ENCODE peak calls at places on chromosomes 12 and 14, in five cellular contexts. One of them, this sample, is unnamed.

GRCh38 chr12:132302466-132303358 is 26.7 kb downstream of the GALNT9 start:
- DNase-seq in lung: no peak
- DNase-seq in heart right ventricle: peak; percentile 1
- DNase-seq in DND-41: no peak
- DNase-seq in cardiac fibroblast: no peak
- DNase-seq in this sample: no peak

GRCh38 chr14:95380350-95381042 is 60.8 kb upstream of the CLMN start:
- DNase-seq in lung: no peak
- DNase-seq in heart right ventricle: no peak
- DNase-seq in DND-41: no peak
- DNase-seq in cardiac fibroblast: no peak
- DNase-seq in this sample: no peak

GRCh38 chr14:91019673-91020072 is 40.8 kb downstream of the RPS6KA5 start:
- DNase-seq in lung: no peak
- DNase-seq in heart right ventricle: no peak
- DNase-seq in DND-41: no peak
- DNase-seq in cardiac fibroblast: no peak
- DNase-seq in this sample: no peak

GRCh38 chr12:16229676-16230075 is 47.8 kb downstream of the SLC15A5 start:
- DNase-seq in lung: no peak
- DNase-seq in heart right ventricle: no peak
- DNase-seq in DND-41: no peak
- DNase-seq in cardiac fibroblast: peak; percentile 0
- DNase-seq in this sample: no peak

GRCh38 chr12:123532808-123533649 is 490 bp downstream of the RILPL1 start:
- DNase-seq in lung: peak; percentile 37
- DNase-seq in heart right ventricle: peak; percentile 58
- DNase-seq in DND-41: peak; percentile 11
- DNase-seq in cardiac fibroblast: peak; percentile 44
- DNase-seq in this sample: no peak

GRCh38 chr14:92687681-92688433 is 60.6 kb downstream of the LGMN start:
- DNase-seq in lung: no peak
- DNase-seq in heart right ventricle: peak; percentile 57
- DNase-seq in DND-41: no peak
- DNase-seq in cardiac fibroblast: no peak
- DNase-seq in this sample: no peak

GRCh38 chr12:28424965-28425364 is 234.7 kb downstream of the CCDC91 start:
- DNase-seq in lung: peak; percentile 31
- DNase-seq in heart right ventricle: no peak
- DNase-seq in DND-41: no peak
- DNase-seq in cardiac fibroblast: peak; percentile 95
- DNase-seq in this sample: no peak

GRCh38 chr14:23639048-23639890 is 3.1 kb downstream of the DHRS2 start:
- DNase-seq in lung: no peak
- DNase-seq in heart right ventricle: no peak
- DNase-seq in DND-41: no peak
- DNase-seq in cardiac fibroblast: no peak
- DNase-seq in this sample: no peak

GRCh38 chr14:94288610-94289465 is 4.2 kb downstream of the SERPINA10 start:
- DNase-seq in lung: no peak
- DNase-seq in heart right ventricle: no peak
- DNase-seq in DND-41: no peak
- DNase-seq in cardiac fibroblast: no peak
- DNase-seq in this sample: no peak

GRCh38 chr12:1842183-1842904 is 22.0 kb downstream of the LRTM2 start:
- DNase-seq in lung: no peak
- DNase-seq in heart right ventricle: no peak
- DNase-seq in DND-41: no peak
- DNase-seq in cardiac fibroblast: no peak
- DNase-seq in this sample: no peak

GRCh38 chr12:122167328-122167925 is 6.6 kb downstream of the IL31 start:
- DNase-seq in lung: no peak
- DNase-seq in heart right ventricle: no peak
- DNase-seq in DND-41: no peak
- DNase-seq in cardiac fibroblast: no peak
- DNase-seq in this sample: no peak

GRCh38 chr14:36514278-36515104 is 5.5 kb downstream of the NKX2-1 start:
- DNase-seq in lung: peak; percentile 64
- DNase-seq in heart right ventricle: no peak
- DNase-seq in DND-41: no peak
- DNase-seq in cardiac fibroblast: no peak
- DNase-seq in this sample: no peak

GRCh38 chr14:25846232-25846631 is 751.6 kb downstream of the NOVA1 start:
- DNase-seq in lung: no peak
- DNase-seq in heart right ventricle: no peak
- DNase-seq in DND-41: no peak
- DNase-seq in cardiac fibroblast: no peak
- DNase-seq in this sample: no peak

GRCh38 chr12:14026536-14026935 is 45.1 kb upstream of the GRIN2B start:
- DNase-seq in lung: no peak
- DNase-seq in heart right ventricle: no peak
- DNase-seq in DND-41: no peak
- DNase-seq in cardiac fibroblast: no peak
- DNase-seq in this sample: no peak

GRCh38 chr12:32702470-32702869 is 23.4 kb downstream of the DNM1L start:
- DNase-seq in lung: no peak
- DNase-seq in heart right ventricle: no peak
- DNase-seq in DND-41: no peak
- DNase-seq in cardiac fibroblast: no peak
- DNase-seq in this sample: no peak

GRCh38 chr12:88553941-88554658 is 26.2 kb downstream of the KITLG start:
- DNase-seq in lung: no peak
- DNase-seq in heart right ventricle: no peak
- DNase-seq in DND-41: no peak
- DNase-seq in cardiac fibroblast: peak; percentile 96
- DNase-seq in this sample: no peak

GRCh38 chr14:77124345-77125274 is 17.0 kb downstream of the ZDHHC22 start:
- DNase-seq in lung: no peak
- DNase-seq in heart right ventricle: peak; percentile 63
- DNase-seq in DND-41: no peak
- DNase-seq in cardiac fibroblast: peak; percentile 42
- DNase-seq in this sample: no peak

GRCh38 chr12:65879878-65880277 is 55.6 kb downstream of the HMGA2 start:
- DNase-seq in lung: no peak
- DNase-seq in heart right ventricle: no peak
- DNase-seq in DND-41: no peak
- DNase-seq in cardiac fibroblast: peak; percentile 78
- DNase-seq in this sample: no peak

GRCh38 chr12:68157295-68157871 is 2.2 kb downstream of the IFNG start:
- DNase-seq in lung: no peak
- DNase-seq in heart right ventricle: no peak
- DNase-seq in DND-41: no peak
- DNase-seq in cardiac fibroblast: no peak
- DNase-seq in this sample: no peak

GRCh38 chr12:26928661-26929060 is 9.1 kb downstream of the INTS13 start:
- DNase-seq in lung: no peak
- DNase-seq in heart right ventricle: no peak
- DNase-seq in DND-41: no peak
- DNase-seq in cardiac fibroblast: no peak
- DNase-seq in this sample: no peak

DNA sequence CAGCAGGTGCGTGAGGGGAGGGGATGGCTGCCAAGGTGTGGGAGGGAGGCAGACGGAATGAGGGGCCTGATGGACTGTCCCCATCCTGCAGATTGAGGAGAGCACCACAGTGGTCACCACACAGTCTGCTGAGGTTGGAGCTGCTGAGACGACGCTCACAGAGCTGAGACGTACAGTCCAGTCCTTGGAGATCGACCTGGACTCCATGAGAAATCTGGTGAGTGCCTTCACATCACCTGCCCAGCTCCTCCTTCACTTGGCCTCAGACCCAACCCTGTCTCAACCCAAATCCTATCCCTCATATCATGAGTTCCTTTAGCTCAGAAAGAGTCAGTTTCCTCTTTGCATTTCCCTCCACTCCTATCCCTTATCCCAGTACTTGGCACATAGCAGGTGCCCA is 2.7 kb downstream of the KRT18 start:
- DNase-seq in lung: no peak
- DNase-seq in heart right ventricle: no peak
- DNase-seq in DND-41: no peak
- DNase-seq in cardiac fibroblast: no peak
- DNase-seq in this sample: no peak
- H3K4me3 ChIP-seq in lung: no peak overlapping the region
- H3K4me3 ChIP-seq in heart right ventricle: no peak overlapping the region
- H3K4me3 ChIP-seq in DND-41: no peak overlapping the region
- H3K4me3 ChIP-seq in cardiac fibroblast: no peak overlapping the region
- H3K4me3 ChIP-seq in this sample: no peak overlapping the region

GRCh38 chr12:49200882-49201594 is 12.2 kb upstream of the TUBA1A start:
- DNase-seq in lung: no peak
- DNase-seq in heart right ventricle: no peak
- DNase-seq in DND-41: no peak
- DNase-seq in cardiac fibroblast: peak; percentile 90
- DNase-seq in this sample: peak; percentile 86

GRCh38 chr12:49201595-49202295 is 12.9 kb upstream of the TUBA1A start:
- DNase-seq in lung: no peak
- DNase-seq in heart right ventricle: no peak
- DNase-seq in DND-41: no peak
- DNase-seq in cardiac fibroblast: peak; percentile 90
- DNase-seq in this sample: no peak

GRCh38 chr12:49195734-49196133 is 6.9 kb upstream of the TUBA1A start:
- DNase-seq in lung: no peak
- DNase-seq in heart right ventricle: no peak
- DNase-seq in DND-41: no peak
- DNase-seq in cardiac fibroblast: no peak
- DNase-seq in this sample: no peak

GRCh38 chr12:49198431-49199155 is 9.7 kb upstream of the TUBA1A start:
- DNase-seq in lung: no peak
- DNase-seq in heart right ventricle: peak; percentile 48
- DNase-seq in DND-41: no peak
- DNase-seq in cardiac fibroblast: peak; percentile 84
- DNase-seq in this sample: no peak
- H3K4me3 ChIP-seq in lung: no peak overlapping the region
- H3K4me3 ChIP-seq in heart right ventricle: no peak overlapping the region
- H3K4me3 ChIP-seq in DND-41: no peak overlapping the region
- H3K4me3 ChIP-seq in cardiac fibroblast: no peak overlapping the region
- H3K4me3 ChIP-seq in this sample: no peak overlapping the region

DNA sequence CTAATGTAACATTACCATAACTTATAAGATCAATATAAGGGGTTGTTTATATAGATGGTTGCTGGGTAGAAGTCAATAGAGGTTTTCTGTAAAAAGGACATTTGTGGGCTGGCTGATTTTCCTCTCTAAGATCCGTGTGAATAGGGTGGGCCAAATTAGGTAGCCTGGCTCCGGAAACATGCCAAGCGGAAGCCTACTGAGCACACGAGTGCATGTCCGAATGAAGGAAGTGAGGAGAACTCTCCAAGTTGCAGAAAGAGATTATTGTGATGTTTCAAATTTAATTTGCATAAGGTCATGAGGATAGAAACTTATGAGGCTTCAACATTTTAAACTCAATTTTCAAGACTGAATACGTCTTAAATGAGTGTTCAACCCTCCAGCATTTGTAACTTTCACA is 356.7 kb downstream of the SNAPC1 start:
- DNase-seq in lung: no peak
- DNase-seq in heart right ventricle: no peak
- DNase-seq in DND-41: no peak
- DNase-seq in cardiac fibroblast: no peak
- DNase-seq in this sample: no peak
- H3K4me3 ChIP-seq in lung: no peak overlapping the region
- H3K4me3 ChIP-seq in heart right ventricle: no peak overlapping the region
- H3K4me3 ChIP-seq in DND-41: no peak overlapping the region
- H3K4me3 ChIP-seq in cardiac fibroblast: no peak overlapping the region
- H3K4me3 ChIP-seq in this sample: no peak overlapping the region

GRCh38 chr12:76739896-76740295 is 24.0 kb upstream of the ZDHHC17 start:
- DNase-seq in lung: no peak
- DNase-seq in heart right ventricle: no peak
- DNase-seq in DND-41: no peak
- DNase-seq in cardiac fibroblast: no peak
- DNase-seq in this sample: no peak
- H3K4me3 ChIP-seq in lung: no peak overlapping the region
- H3K4me3 ChIP-seq in heart right ventricle: no peak overlapping the region
- H3K4me3 ChIP-seq in DND-41: no peak overlapping the region
- H3K4me3 ChIP-seq in cardiac fibroblast: no peak overlapping the region
- H3K4me3 ChIP-seq in this sample: no peak overlapping the region

DNA sequence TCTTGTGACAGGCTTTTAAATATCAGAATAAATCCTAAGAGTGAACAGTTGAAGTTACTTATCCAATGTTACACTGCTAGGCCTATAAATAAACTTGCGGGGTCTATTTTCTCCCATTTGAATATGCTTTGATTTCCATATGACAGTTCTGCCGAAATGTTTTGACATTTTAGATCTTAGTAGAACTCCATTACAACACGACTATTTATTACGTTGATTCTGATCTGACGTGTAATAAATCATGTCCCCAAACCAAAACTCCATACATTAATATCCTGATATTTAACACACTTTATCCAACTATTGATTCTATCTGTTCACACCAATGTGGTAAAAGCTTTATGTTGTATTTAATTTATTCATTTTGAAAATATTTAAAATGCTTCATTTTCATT is 16.1 kb upstream of the NEMF start:
- DNase-seq in lung: no peak
- DNase-seq in heart right ventricle: no peak
- DNase-seq in DND-41: no peak
- DNase-seq in cardiac fibroblast: no peak
- DNase-seq in this sample: no peak
- H3K4me3 ChIP-seq in lung: no peak overlapping the region
- H3K4me3 ChIP-seq in heart right ventricle: peak overlapping the region; percentile 73
- H3K4me3 ChIP-seq in DND-41: peak overlapping the region; percentile 57
- H3K4me3 ChIP-seq in cardiac fibroblast: peak overlapping the region; percentile 52
- H3K4me3 ChIP-seq in this sample: peak overlapping the region; percentile 80

GRCh38 chr14:33085799-33086198 is 147.1 kb downstream of the NPAS3 start:
- DNase-seq in lung: no peak
- DNase-seq in heart right ventricle: no peak
- DNase-seq in DND-41: no peak
- DNase-seq in cardiac fibroblast: no peak
- DNase-seq in this sample: no peak
- H3K4me3 ChIP-seq in lung: no peak overlapping the region
- H3K4me3 ChIP-seq in heart right ventricle: no peak overlapping the region
- H3K4me3 ChIP-seq in DND-41: no peak overlapping the region
- H3K4me3 ChIP-seq in cardiac fibroblast: no peak overlapping the region
- H3K4me3 ChIP-seq in this sample: no peak overlapping the region

GRCh38 chr12:106046301-106046846 is 92.4 kb downstream of the NUAK1 start:
- DNase-seq in lung: no peak
- DNase-seq in heart right ventricle: no peak
- DNase-seq in DND-41: no peak
- DNase-seq in cardiac fibroblast: no peak
- DNase-seq in this sample: no peak
- H3K4me3 ChIP-seq in lung: no peak overlapping the region
- H3K4me3 ChIP-seq in heart right ventricle: no peak overlapping the region
- H3K4me3 ChIP-seq in DND-41: no peak overlapping the region
- H3K4me3 ChIP-seq in cardiac fibroblast: no peak overlapping the region
- H3K4me3 ChIP-seq in this sample: no peak overlapping the region

This sample was measured in Jurkat, Clone E6-1.